ENCODE peak calls at places on chromosome 10, in seven cellular contexts. Y, D, Z, K, S, E and A are unnamed samples.

GRCh38 chr10:47335906-47336305 is 12.3 kb upstream of the RBP3 start:
- DNase-seq in Y (no peak), D (no peak), Z (no peak), K (no peak), S (no peak), E (no peak), A (no peak)

GRCh38 chr10:104049497-104050250 is 36.0 kb downstream of the COL17A1 start:
- DNase-seq in Y (no peak), D (peak; percentile 52), Z (no peak), K (peak; percentile 46), S (no peak), E (peak; percentile 67), A (no peak)

GRCh38 chr10:23016636-23017035 is 78.7 kb upstream of the MSRB2 start:
- DNase-seq in Y (no peak), D (no peak), Z (no peak), K (no peak), S (no peak), E (peak; percentile 6), A (no peak)

GRCh38 chr10:34895977-34896376 is 80.9 kb upstream of the PARD3 start:
- DNase-seq in Y (no peak), D (no peak), Z (no peak), K (no peak), S (no peak), E (no peak), A (no peak)

GRCh38 chr10:128781636-128782035 is 655.4 kb upstream of the MKI67 start:
- DNase-seq in Y (no peak), D (no peak), Z (no peak), K (no peak), S (no peak), E (no peak), A (no peak)

GRCh38 chr10:125629758-125630376 is 53.1 kb downstream of the TEX36 start:
- DNase-seq in Y (no peak), D (peak; percentile 39), Z (no peak), K (no peak), S (peak; percentile 40), E (peak; percentile 78), A (peak; percentile 5)

GRCh38 chr10:49369216-49370162 is 26.4 kb downstream of the DRGX start:
- DNase-seq in Y (no peak), D (peak; percentile 9), Z (no peak), K (no peak), S (no peak), E (no peak), A (no peak)

GRCh38 chr10:107733731-107734130 is 569.2 kb upstream of the SORCS1 start:
- DNase-seq in Y (no peak), D (no peak), Z (no peak), K (peak; percentile 33), S (no peak), E (no peak), A (no peak)

GRCh38 chr10:6543431-6544005 is 36.6 kb downstream of the PRKCQ start:
- DNase-seq in Y (peak; percentile 23), D (no peak), Z (no peak), K (no peak), S (no peak), E (no peak), A (no peak)

GRCh38 chr10:408223-408622 is 273.0 kb downstream of the ZMYND11 start:
- DNase-seq in Y (no peak), D (no peak), Z (no peak), K (peak; percentile 72), S (no peak), E (no peak), A (no peak)

GRCh38 chr10:22341190-22341935 is 3.9 kb upstream of the SPAG6 start:
- DNase-seq in Y (no peak), D (no peak), Z (no peak), K (no peak), S (no peak), E (no peak), A (no peak)

GRCh38 chr10:36366843-36367242 is 724.7 kb upstream of the FZD8 start:
- DNase-seq in Y (no peak), D (peak; percentile 9), Z (no peak), K (no peak), S (no peak), E (no peak), A (no peak)

GRCh38 chr10:87660484-87661133 is 931 bp downstream of the PAPSS2 start:
- DNase-seq in Y (no peak), D (peak; percentile 82), Z (no peak), K (peak; percentile 37), S (no peak), E (peak; percentile 38), A (no peak)

GRCh38 chr10:23120001-23120934 is 24.9 kb downstream of the MSRB2 start:
- DNase-seq in Y (no peak), D (no peak), Z (no peak), K (no peak), S (no peak), E (no peak), A (no peak)

GRCh38 chr10:15043674-15044073 is at the start of gene OLAH:
- DNase-seq in Y (no peak), D (peak; percentile 39), Z (no peak), K (no peak), S (no peak), E (peak; percentile 38), A (no peak)

GRCh38 chr10:7933262-7933661 is 115.0 kb downstream of the TAF3 start:
- DNase-seq in Y (no peak), D (no peak), Z (no peak), K (no peak), S (no peak), E (peak; percentile 21), A (no peak)

GRCh38 chr10:72277996-72278667 is 4.4 kb downstream of the DDIT4 start:
- DNase-seq in Y (no peak), D (no peak), Z (no peak), K (no peak), S (no peak), E (no peak), A (no peak)

GRCh38 chr10:109062371-109062770 is 860.9 kb downstream of the XPNPEP1 start:
- DNase-seq in Y (no peak), D (no peak), Z (no peak), K (no peak), S (no peak), E (peak; percentile 20), A (no peak)

GRCh38 chr10:131636841-131637724 is 263.7 kb upstream of the PPP2R2D start:
- DNase-seq in Y (no peak), D (no peak), Z (no peak), K (no peak), S (no peak), E (no peak), A (no peak)

GRCh38 chr10:51700228-51700835 is 937 bp upstream of the CSTF2T start:
- DNase-seq in Y (no peak), D (peak; percentile 68), Z (peak; percentile 37), K (no peak), S (peak; percentile 19), E (peak; percentile 36), A (no peak)

GRCh38 chr10:70120417-70120816 is 12.2 kb downstream of the AIFM2 start:
- DNase-seq in Y (no peak), D (no peak), Z (no peak), K (no peak), S (no peak), E (no peak), A (no peak)

GRCh38 chr10:123766761-123767160 is 100.6 kb downstream of the GPR26 start:
- DNase-seq in Y (no peak), D (no peak), Z (no peak), K (peak; percentile 26), S (no peak), E (no peak), A (no peak)

GRCh38 chr10:9305018-9305655 is 1250.6 kb downstream of the GATA3 start:
- DNase-seq in Y (no peak), D (no peak), Z (no peak), K (no peak), S (peak; percentile 30), E (peak; percentile 47), A (no peak)

GRCh38 chr10:108852211-108852610 is 1071.1 kb downstream of the XPNPEP1 start:
- DNase-seq in Y (no peak), D (no peak), Z (no peak), K (no peak), S (no peak), E (no peak), A (peak; percentile 34)

GRCh38 chr10:62057359-62057758 is 155.9 kb downstream of the ARID5B start:
- DNase-seq in Y (no peak), D (no peak), Z (no peak), K (no peak), S (no peak), E (no peak), A (no peak)

GRCh38 chr10:80104066-80104926 is 25.8 kb downstream of the TMEM254 start:
- DNase-seq in Y (no peak), D (peak; percentile 74), Z (peak; percentile 15), K (peak; percentile 88), S (no peak), E (no peak), A (no peak)

GRCh38 chr10:120422459-120422858 is 34.6 kb upstream of the PLPP4 start:
- DNase-seq in Y (no peak), D (peak; percentile 79), Z (no peak), K (peak; percentile 63), S (no peak), E (peak; percentile 62), A (no peak)

GRCh38 chr10:22600516-22600915 is 113.9 kb downstream of the PIP4K2A start:
- DNase-seq in Y (no peak), D (no peak), Z (no peak), K (no peak), S (no peak), E (no peak), A (no peak)

GRCh38 chr10:80290474-80291220 is 1.2 kb upstream of the MAT1A start:
- DNase-seq in Y (no peak), D (no peak), Z (no peak), K (no peak), S (no peak), E (no peak), A (no peak)